ENCODE peak calls at places on chromosome 12, in four cellular contexts. M is heart left ventricle, U is T-helper 22 cell, V is GDM1. D is an unnamed sample.

GRCh38 chr12:123935956-123936355 is 36.7 kb downstream of the CCDC92 start:
- DNase-seq in M (no peak), U (no peak), V (no peak), D (no peak)

GRCh38 chr12:44674866-44675265 is 201.2 kb downstream of the NELL2 start:
- DNase-seq in M (no peak), U (no peak), V (no peak), D (no peak)

GRCh38 chr12:4246116-4246515 is 27.4 kb upstream of the CCND2 start:
- DNase-seq in M (no peak), U (no peak), V (peak; percentile 72), D (no peak)

GRCh38 chr12:28857327-28857726 is 291.8 kb upstream of the FAR2 start:
- DNase-seq in M (no peak), U (no peak), V (no peak), D (no peak)

GRCh38 chr12:120118710-120119097 is 2.2 kb upstream of the RAB35 start:
- DNase-seq in M (no peak), U (no peak), V (no peak), D (no peak)

GRCh38 chr12:95096852-95097251 is 23.4 kb upstream of the NR2C1 start:
- DNase-seq in M (peak; percentile 15), U (no peak), V (no peak), D (no peak)

GRCh38 chr12:26187429-26187828 is 7.9 kb upstream of the SSPN start:
- DNase-seq in M (no peak), U (no peak), V (no peak), D (no peak)

GRCh38 chr12:63238892-63239291 is 87.9 kb upstream of the AVPR1A start:
- DNase-seq in M (no peak), U (no peak), V (no peak), D (no peak)

GRCh38 chr12:83122623-83122934 is 435.9 kb downstream of the TMTC2 start:
- DNase-seq in M (no peak), U (no peak), V (no peak), D (no peak)

GRCh38 chr12:131923260-131923659 is 5.8 kb upstream of the PUS1 start:
- DNase-seq in M (no peak), U (no peak), V (no peak), D (no peak)

GRCh38 chr12:46409342-46409741 is 36.8 kb upstream of the SLC38A2 start:
- DNase-seq in M (no peak), U (no peak), V (no peak), D (no peak)

GRCh38 chr12:70121562-70121961 is 121.7 kb upstream of the CNOT2 start:
- DNase-seq in M (no peak), U (no peak), V (no peak), D (no peak)

GRCh38 chr12:131455218-131455506 is 255.7 kb upstream of the SFSWAP start:
- DNase-seq in M (no peak), U (no peak), V (no peak), D (no peak)

GRCh38 chr12:32191445-32191844 is 84.8 kb downstream of the BICD1 start:
- DNase-seq in M (no peak), U (no peak), V (no peak), D (no peak)

GRCh38 chr12:24898185-24898584 is 50.7 kb downstream of the BCAT1 start:
- DNase-seq in M (no peak), U (no peak), V (no peak), D (no peak)

GRCh38 chr12:67697443-67697842 is 48.9 kb downstream of the DYRK2 start:
- DNase-seq in M (no peak), U (peak; percentile 7), V (no peak), D (no peak)